ENCODE peak calls at places on chromosomes 1 and 21, in four cellular contexts. G is CD8-positive, alpha-beta T cell; Y is heart right ventricle; K is IMR-90. U is an unnamed sample.

GRCh38 chr1:227416156-227416865 is 98.0 kb upstream of the CDC42BPA start:
- DNase-seq in G (no peak), K (peak; percentile 60), Y (no peak), U (no peak)

GRCh38 chr1:173669491-173669941 is at the start of gene ANKRD45:
- DNase-seq in K (peak; percentile 4), Y (peak; percentile 33), G (no peak), U (peak; percentile 80)

GRCh38 chr21:35007348-35007747 is 41.8 kb downstream of the RUNX1 start:
- DNase-seq in Y (no peak), K (no peak), G (no peak), U (no peak)

GRCh38 chr1:63523738-63524137 is 413 bp downstream of the EFCAB7 start:
- DNase-seq in Y (no peak), G (peak; percentile 48), K (no peak), U (peak; percentile 18)

GRCh38 chr1:203627819-203628184 is 1.2 kb downstream of the ATP2B4 start:
- DNase-seq in G (no peak), K (no peak), Y (peak; percentile 25), U (peak; percentile 57)

GRCh38 chr1:45721207-45721606 is 29.2 kb downstream of the IPP start:
- DNase-seq in Y (no peak), K (peak; percentile 61), G (no peak), U (no peak)

GRCh38 chr1:31957701-31958674 is 19.8 kb upstream of the PTP4A2 start:
- DNase-seq in Y (no peak), G (no peak), K (no peak), U (peak; percentile 26)

GRCh38 chr1:206782448-206782847 is 10.2 kb upstream of the IL10 start:
- DNase-seq in K (no peak), Y (no peak), G (no peak), U (no peak)

GRCh38 chr1:12715896-12716437 is at the start of gene AADACL3:
- DNase-seq in K (no peak), G (no peak), Y (no peak), U (no peak)

GRCh38 chr21:42695324-42696025 is 42.1 kb downstream of the PDE9A start:
- DNase-seq in G (no peak), Y (no peak), K (peak; percentile 55), U (no peak)

GRCh38 chr1:147785794-147786506 is 25.5 kb upstream of the GJA5 start:
- DNase-seq in K (no peak), Y (no peak), G (no peak), U (no peak)

GRCh38 chr1:33970148-33970825 is 106.4 kb downstream of the HMGB4 start:
- DNase-seq in G (no peak), K (no peak), Y (no peak), U (no peak)

GRCh38 chr21:45403825-45404725 is 890 bp upstream of the COL18A1 start:
- DNase-seq in Y (peak; percentile 62), K (peak; percentile 31), G (no peak), U (peak; percentile 51)

GRCh38 chr21:44377922-44378645 is 24.7 kb downstream of the TRPM2 start:
- DNase-seq in Y (no peak), K (no peak), G (no peak), U (peak; percentile 6)

GRCh38 chr1:162421258-162422194 is 9.6 kb upstream of the SH2D1B start:
- DNase-seq in Y (no peak), K (no peak), G (no peak), U (peak; percentile 28)

GRCh38 chr21:31161157-31161556 is 122.9 kb upstream of the KRTAP19-8 start:
- DNase-seq in K (peak; percentile 15), Y (no peak), G (no peak), U (peak; percentile 30)

GRCh38 chr1:114467491-114467890 is 43.5 kb downstream of the TRIM33 start:
- DNase-seq in G (no peak), Y (no peak), K (no peak), U (no peak)

GRCh38 chr1:202202500-202203168 is 9.0 kb downstream of the LGR6 start:
- DNase-seq in G (no peak), Y (peak; percentile 58), K (no peak), U (no peak)

GRCh38 chr1:30140566-30140965 is 582.8 kb downstream of the MATN1 start:
- DNase-seq in K (no peak), Y (no peak), G (no peak), U (no peak)

GRCh38 chr1:85363526-85363925 is 87.1 kb upstream of the BCL10 start:
- DNase-seq in Y (no peak), K (no peak), G (no peak), U (no peak)

GRCh38 chr1:21335750-21336168 is 45.5 kb upstream of the ECE1 start:
- DNase-seq in G (no peak), K (no peak), Y (no peak), U (no peak)

GRCh38 chr1:47420547-47420946 is 4.5 kb downstream of the FOXE3 start:
- DNase-seq in Y (no peak), K (no peak), G (no peak), U (no peak)

GRCh38 chr1:9465640-9466039 is 73.6 kb upstream of the SLC25A33 start:
- DNase-seq in Y (no peak), K (no peak), G (no peak), U (no peak)

GRCh38 chr1:18951818-18952391 is 4.6 kb downstream of the IFFO2 start:
- DNase-seq in G (peak; percentile 74), Y (no peak), K (no peak), U (no peak)

GRCh38 chr1:54460346-54460745 is 54.2 kb upstream of the SSBP3 start:
- DNase-seq in Y (no peak), G (peak; percentile 71), K (no peak), U (no peak)

GRCh38 chr1:7962636-7963377 is 1.3 kb downstream of the PARK7 start:
- DNase-seq in G (no peak), Y (no peak), K (peak; percentile 8), U (no peak)

GRCh38 chr1:7961199-7962010 is at the start of gene PARK7:
- DNase-seq in Y (peak; percentile 100), K (peak; percentile 99), G (peak; percentile 100), U (peak; percentile 99)

GRCh38 chr1:7962011-7962335 is 462 bp downstream of the PARK7 start:
- DNase-seq in Y (no peak), G (no peak), K (no peak), U (no peak)

GRCh38 chr1:7960867-7961198 is 678 bp upstream of the PARK7 start:
- DNase-seq in G (no peak), Y (no peak), K (no peak), U (no peak)

DNA sequence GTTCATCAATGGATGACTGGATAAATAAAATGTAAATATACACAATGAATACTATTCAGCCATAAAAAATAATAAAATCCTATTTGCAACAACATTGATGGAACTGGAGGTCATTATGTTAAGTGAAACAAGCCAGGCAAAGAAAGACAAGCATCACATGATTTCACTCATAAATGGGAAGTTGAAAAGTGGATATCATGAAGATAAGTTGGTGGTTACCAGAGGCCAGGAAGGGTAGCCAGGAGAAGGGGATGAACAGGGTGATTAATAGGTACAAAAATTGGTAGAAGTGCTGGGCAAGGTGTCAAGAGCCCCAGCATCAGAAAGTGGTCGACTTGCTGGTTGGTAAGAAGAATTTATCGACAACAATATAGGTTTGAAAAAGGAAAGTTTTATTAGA is 1.3 kb upstream of the PARK7 start:
- DNase-seq in Y (no peak), G (no peak), K (no peak), U (no peak)
- H3K4me3 ChIP-seq in Y (no peak overlapping the region), G (no peak overlapping the region), K (no peak overlapping the region), U (no peak overlapping the region)

GRCh38 chr1:17826165-17826488 is 71.0 kb downstream of the ACTL8 start:
- DNase-seq in K (peak; percentile 17), G (no peak), Y (peak; percentile 57), U (peak; percentile 81)

GRCh38 chr1:17822741-17823426 is 67.8 kb downstream of the ACTL8 start:
- DNase-seq in K (no peak), Y (no peak), G (no peak), U (no peak)

GRCh38 chr1:17828991-17829390 is 73.9 kb downstream of the ACTL8 start:
- DNase-seq in G (no peak), Y (no peak), K (no peak), U (no peak)

GRCh38 chr1:17829579-17829978 is 74.4 kb downstream of the ACTL8 start:
- DNase-seq in K (no peak), G (no peak), Y (peak; percentile 57), U (no peak)

GRCh38 chr1:17825273-17826164 is 70.4 kb downstream of the ACTL8 start:
- DNase-seq in G (no peak), K (no peak), Y (no peak), U (peak; percentile 81)
- H3K4me3 ChIP-seq in G (no peak overlapping the region), K (no peak overlapping the region), Y (no peak overlapping the region), U (no peak overlapping the region)

DNA sequence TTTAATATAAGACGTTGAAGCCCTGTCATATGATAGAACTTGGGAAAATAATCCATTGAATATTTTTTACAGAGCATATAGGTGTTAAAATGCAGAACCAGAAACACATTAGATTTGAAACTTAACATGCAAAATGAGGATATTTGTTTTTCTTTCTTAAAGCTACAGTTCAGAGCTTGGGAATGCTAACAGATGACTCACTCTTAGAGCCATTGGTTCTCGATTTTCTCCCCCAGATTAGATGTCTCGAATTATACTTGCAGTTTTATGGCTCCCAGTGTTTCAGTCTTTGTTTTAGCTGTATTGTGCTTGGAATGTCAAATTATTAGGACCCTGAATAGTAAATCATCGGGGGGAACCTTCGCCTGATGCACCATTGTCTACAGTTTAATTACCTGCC is 575.7 kb upstream of the ZP4 start:
- DNase-seq in K (peak; percentile 71), Y (no peak), G (no peak), U (no peak)
- H3K4me3 ChIP-seq in K (no peak overlapping the region), Y (no peak overlapping the region), G (no peak overlapping the region), U (no peak overlapping the region)

GRCh38 chr1:192566657-192567056 is 8.9 kb upstream of the RGS1 start:
- DNase-seq in G (no peak), K (no peak), Y (no peak), U (no peak)

GRCh38 chr1:192575499-192576189 is at the start of gene RGS1:
- DNase-seq in K (no peak), G (peak; percentile 53), Y (peak; percentile 13), U (peak; percentile 41)

GRCh38 chr1:192576190-192577144 is 894 bp downstream of the RGS1 start:
- DNase-seq in Y (no peak), K (no peak), G (no peak), U (no peak)

GRCh38 chr1:192573499-192573898 is 2.1 kb upstream of the RGS1 start:
- DNase-seq in G (no peak), Y (no peak), K (peak; percentile 82), U (no peak)

DNA sequence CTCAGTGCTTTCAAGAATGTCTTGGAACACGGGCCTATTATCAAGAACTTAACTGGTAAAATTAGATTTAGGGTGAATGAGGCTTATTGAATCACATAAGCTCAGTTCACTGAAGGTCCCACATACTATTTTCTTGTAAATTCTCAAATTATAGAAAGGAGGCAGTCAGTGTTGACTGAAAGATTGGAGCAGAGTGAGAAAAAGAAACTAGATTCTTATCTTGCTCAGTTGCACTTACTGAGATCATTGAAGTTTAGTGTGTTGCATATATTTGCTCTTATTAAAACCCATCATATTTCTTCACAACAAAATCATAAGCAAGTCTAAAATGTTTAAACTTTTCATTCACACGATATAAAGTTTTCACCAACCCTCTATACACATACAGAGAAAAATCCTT is 3.9 kb upstream of the RGS1 start:
- DNase-seq in G (no peak), Y (no peak), K (no peak), U (no peak)
- H3K4me3 ChIP-seq in G (no peak overlapping the region), Y (no peak overlapping the region), K (no peak overlapping the region), U (no peak overlapping the region)

U was measured in testis.